ENCODE peak calls at places on chromosomes 5 and 9, in five cellular contexts. B is stimulated activated CD4-positive, alpha-beta T cell treated with anti-CD3 and anti-CD28 coated beads, Interleukin-2, amount 100 ng/mL, for 48 hours; J is hippocampal formation; K is tibial nerve; S is Right ventricle myocardium inferior. I is an unnamed sample.

GRCh38 chr5:180522350-180522749 is 28.2 kb downstream of the CNOT6 start:
- DNase-seq in B (no peak), J (no peak), K (no peak), S (no peak), I (no peak)

GRCh38 chr5:141603912-141604311 is 14.9 kb downstream of the DIAPH1 start:
- DNase-seq in B (no peak), J (no peak), K (no peak), S (no peak), I (no peak)

GRCh38 chr9:109278848-109279247 is 42.0 kb downstream of the EPB41L4B start:
- DNase-seq in B (no peak), J (no peak), K (no peak), S (no peak), I (no peak)

GRCh38 chr9:118306773-118307172 is 602.6 kb downstream of the TLR4 start:
- DNase-seq in B (no peak), J (no peak), K (no peak), S (no peak), I (no peak)

GRCh38 chr5:149946118-149946517 is 1.5 kb upstream of the PDE6A start:
- DNase-seq in B (no peak), J (no peak), K (no peak), S (no peak), I (no peak)

GRCh38 chr9:136370687-136371530 is 2.6 kb downstream of the CARD9 start:
- DNase-seq in B (no peak), J (no peak), K (no peak), S (no peak), I (no peak)

GRCh38 chr5:95786821-95787408 is 35.6 kb downstream of the GLRX start:
- DNase-seq in B (no peak), J (no peak), K (no peak), S (no peak), I (no peak)

GRCh38 chr5:132812949-132813598 is at the start of gene SOWAHA:
- DNase-seq in B (no peak), J (peak; percentile 68), K (no peak), S (no peak), I (no peak)

GRCh38 chr9:82670000-82670399 is 392.9 kb downstream of the RASEF start:
- DNase-seq in B (no peak), J (no peak), K (no peak), S (no peak), I (no peak)

I was measured in right atrium auricular region.